ENCODE peak calls at places on chromosomes 4 and X, in eight cellular contexts. J is mucosa of descending colon, R is transverse colon, I is astrocyte, Y is GM10248, O is cardiac fibroblast, D is tibial nerve, B is retinal pigment epithelial cell. K is an unnamed sample.

GRCh38 chr4:174828845-174829701 is at the start of gene GLRA3:
- DNase-seq in I (peak), B (peak), J (peak), D (peak), Y (peak), R (peak), O (peak), K (peak)

GRCh38 chrX:37921758-37922157 is 74.4 kb upstream of the DYNLT3 start:
- DNase-seq in I (peak), Y (no peak), O (peak), J (no peak), D (no peak), R (no peak), B (no peak), K (no peak)

GRCh38 chr4:8165374-8165896 is 6.8 kb upstream of the ABLIM2 start:
- DNase-seq in B (no peak), I (no peak), R (no peak), Y (no peak), O (no peak), D (no peak), J (no peak), K (no peak)

GRCh38 chrX:143642426-143642825 is 6.5 kb upstream of the SLITRK4 start:
- DNase-seq in R (no peak), O (no peak), J (no peak), Y (no peak), I (no peak), D (no peak), B (no peak), K (no peak)

GRCh38 chr4:97496298-97496873 is 646.9 kb downstream of the STPG2 start:
- DNase-seq in D (no peak), I (peak), R (no peak), J (no peak), Y (no peak), B (peak), O (peak), K (no peak)

GRCh38 chr4:55358668-55359067 is 12.6 kb downstream of the SRD5A3 start:
- DNase-seq in I (peak), B (peak), D (no peak), R (no peak), Y (peak), O (peak), J (no peak), K (no peak)

GRCh38 chr4:71269241-71269640 is 69.6 kb upstream of the SLC4A4 start:
- DNase-seq in B (no peak), R (no peak), D (no peak), J (no peak), O (no peak), I (peak), Y (no peak), K (no peak)

GRCh38 chr4:170391066-170391754 is 301.5 kb upstream of the AADAT start:
- DNase-seq in D (no peak), Y (no peak), O (peak), J (no peak), R (no peak), I (peak), B (no peak), K (no peak)

GRCh38 chr4:144647095-144647959 is 1.4 kb downstream of the HHIP start:
- DNase-seq in Y (no peak), R (no peak), I (peak), O (peak), J (no peak), B (no peak), D (no peak), K (no peak)

GRCh38 chrX:73977542-73978169 is 326.3 kb upstream of the ZCCHC13 start:
- DNase-seq in Y (peak), R (no peak), I (peak), J (no peak), D (no peak), O (peak), B (no peak), K (no peak)

GRCh38 chr4:135072553-135072952 is 871.0 kb upstream of the PABPC4L start:
- DNase-seq in D (no peak), R (no peak), B (no peak), I (no peak), J (no peak), O (no peak), Y (no peak), K (no peak)

GRCh38 chr4:48445704-48446103 is 37.4 kb upstream of the SLC10A4 start:
- DNase-seq in J (no peak), B (no peak), R (no peak), D (no peak), Y (no peak), I (no peak), O (peak), K (no peak)

GRCh38 chrX:14927391-14927790 is 54.2 kb downstream of the MOSPD2 start:
- DNase-seq in I (peak), B (no peak), Y (no peak), O (no peak), J (no peak), D (no peak), R (no peak), K (no peak)

GRCh38 chrX:21883258-21883657 is 27.5 kb downstream of the YY2 start:
- DNase-seq in Y (no peak), J (peak), D (peak), O (peak), R (peak), B (no peak), I (no peak), K (no peak)

GRCh38 chr4:76823516-76823915 is 74.4 kb downstream of the SOWAHB start:
- DNase-seq in Y (no peak), J (no peak), D (no peak), O (no peak), I (peak), R (no peak), B (no peak), K (no peak)

GRCh38 chrX:31580726-31581125 is 508.9 kb upstream of the FTHL17 start:
- DNase-seq in I (peak), Y (no peak), O (peak), J (no peak), R (no peak), D (no peak), B (peak), K (no peak)

GRCh38 chr4:139912423-139912822 is 241.6 kb downstream of the MAML3 start:
- DNase-seq in O (no peak), J (no peak), I (no peak), B (no peak), R (no peak), Y (no peak), D (no peak), K (no peak)
- TF ChIP-seq CTCF in O (no peak), J (no peak), I (no peak), B (no peak), R (no peak), Y (no peak), D (no peak), K (no peak)

GRCh38 chr4:9964884-9965283 is 56.4 kb downstream of the SLC2A9 start:
- DNase-seq in O (no peak), D (peak), B (peak), Y (no peak), I (no peak), R (no peak), J (no peak), K (no peak)
- TF ChIP-seq CTCF in O (no peak), D (no peak), B (no peak), Y (no peak), I (no peak), R (no peak), J (no peak), K (no peak)

GRCh38 chr4:187827631-187828030 is 167.9 kb upstream of the ZFP42 start:
- DNase-seq in B (no peak), J (no peak), D (no peak), I (no peak), R (no peak), Y (no peak), O (peak), K (no peak)

DNA sequence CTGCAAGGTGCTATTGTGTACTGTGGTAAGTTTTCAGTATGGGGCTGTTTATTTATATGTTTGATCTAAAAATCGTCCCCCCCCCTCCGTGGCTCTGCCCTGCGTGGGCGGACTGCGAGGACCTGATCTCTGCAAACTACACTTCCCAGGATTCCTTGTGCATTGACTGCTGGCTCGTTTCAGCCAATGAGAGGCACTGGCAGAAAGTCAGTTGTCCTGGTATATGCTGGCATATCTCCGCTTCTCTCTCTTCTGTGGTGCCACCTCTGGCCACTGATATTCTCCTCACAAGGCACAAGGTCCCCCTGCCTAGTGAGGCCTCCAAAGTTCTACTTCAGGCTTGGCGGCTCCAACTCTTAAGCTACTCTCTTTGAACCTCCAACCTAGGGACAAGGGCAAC is 168.8 kb upstream of the ZFP42 start:
- DNase-seq in B (no peak), R (no peak), O (no peak), I (no peak), Y (no peak), D (no peak), J (no peak), K (no peak)
- TF ChIP-seq CTCF in B (no peak), R (no peak), O (no peak), I (no peak), Y (no peak), D (no peak), J (no peak), K (no peak)

GRCh38 chrX:18410038-18410437 is 15.4 kb upstream of the CDKL5 start:
- DNase-seq in I (peak), J (peak), B (no peak), R (no peak), D (no peak), Y (no peak), O (peak), K (no peak)
- TF ChIP-seq CTCF in I (peak), J (no peak), B (peak), R (no peak), D (no peak), Y (peak), O (peak), K (no peak)

GRCh38 chrX:125436855-125437254 is 117.2 kb downstream of the TEX13C start:
- DNase-seq in B (no peak), R (no peak), Y (no peak), J (no peak), D (no peak), I (no peak), O (peak), K (no peak)
- TF ChIP-seq CTCF in B (peak), R (no peak), Y (peak), J (no peak), D (no peak), I (peak), O (peak), K (peak)

GRCh38 chr4:169268951-169269781 is 1.6 kb downstream of the SH3RF1 start:
- DNase-seq in D (no peak), J (peak), B (no peak), O (peak), Y (no peak), I (peak), R (peak), K (no peak)

GRCh38 chr4:169270156-169270809 is 473 bp downstream of the SH3RF1 start:
- DNase-seq in B (no peak), R (peak), D (peak), I (peak), J (peak), O (peak), Y (peak), K (peak)

GRCh38 chr4:169271692-169272007 is 894 bp upstream of the SH3RF1 start:
- DNase-seq in I (no peak), D (no peak), O (no peak), Y (no peak), B (no peak), R (peak), J (peak), K (no peak)

GRCh38 chr4:169272265-169272886 is 1.6 kb upstream of the SH3RF1 start:
- DNase-seq in R (no peak), Y (peak), B (no peak), O (peak), J (no peak), D (no peak), I (peak), K (no peak)

GRCh38 chr4:169270810-169271691 is at the start of gene SH3RF1:
- DNase-seq in D (peak), O (peak), R (peak), I (peak), Y (peak), J (peak), B (no peak), K (peak)
- TF ChIP-seq CTCF in D (peak), O (no peak), R (no peak), I (peak), Y (peak), J (peak), B (peak), K (no peak)

GRCh38 chr4:6385288-6385687 is 87.1 kb downstream of the PPP2R2C start:
- DNase-seq in J (no peak), O (no peak), R (no peak), B (no peak), D (no peak), I (no peak), Y (no peak), K (no peak)

GRCh38 chr4:6383929-6384328 is 88.5 kb downstream of the PPP2R2C start:
- DNase-seq in I (no peak), O (no peak), R (no peak), D (no peak), J (no peak), B (no peak), Y (no peak), K (no peak)

GRCh38 chr4:6381571-6382123 is 90.8 kb downstream of the PPP2R2C start:
- DNase-seq in O (no peak), B (no peak), J (no peak), R (no peak), D (no peak), I (no peak), Y (no peak), K (no peak)

GRCh38 chr4:6380746-6381411 is 91.5 kb downstream of the PPP2R2C start:
- DNase-seq in R (no peak), D (no peak), O (no peak), J (no peak), B (no peak), I (no peak), Y (no peak), K (no peak)

DNA sequence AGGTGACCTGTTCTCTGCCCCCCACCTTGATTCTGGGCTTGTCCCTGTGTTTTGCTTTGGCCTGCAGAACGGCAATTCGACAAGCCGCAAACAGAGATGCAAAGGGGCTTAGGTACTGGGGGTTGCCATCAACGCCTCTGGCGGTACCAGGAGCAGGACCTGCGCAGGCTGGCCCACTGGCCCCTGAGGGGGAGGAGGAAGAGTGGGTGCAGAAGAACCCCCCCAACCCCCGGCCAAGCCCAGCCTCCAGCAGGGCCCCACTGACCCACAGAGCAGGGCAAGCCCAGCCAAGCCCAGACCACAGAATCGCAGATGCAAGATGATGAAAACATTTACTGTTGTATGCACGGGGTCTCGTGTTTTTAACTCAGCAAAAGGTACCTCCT is 89.4 kb downstream of the PPP2R2C start:
- DNase-seq in B (no peak), D (no peak), O (no peak), I (no peak), Y (no peak), R (no peak), J (no peak), K (no peak)
- TF ChIP-seq CTCF in B (no peak), D (no peak), O (no peak), I (no peak), Y (no peak), R (no peak), J (no peak), K (no peak)

DNA sequence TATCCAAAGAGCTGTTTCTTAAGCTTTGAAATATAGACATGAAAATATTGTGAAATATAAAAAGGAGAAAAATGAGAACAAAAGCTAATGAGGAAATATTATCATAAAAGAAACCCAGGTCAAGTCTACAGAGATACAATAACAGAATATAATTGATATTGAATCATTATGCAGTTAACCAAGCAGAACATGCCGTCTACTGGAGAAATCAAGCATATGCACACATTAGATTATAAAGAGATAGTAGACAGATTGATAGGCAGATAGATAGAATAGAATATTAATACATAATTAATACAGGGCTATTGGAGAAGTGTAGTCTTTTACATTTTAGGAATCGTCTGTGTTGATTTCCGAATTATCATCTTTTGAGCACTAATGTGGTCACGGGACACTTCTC is 208.5 kb downstream of the EPHA5 start:
- DNase-seq in O (no peak), I (no peak), J (no peak), Y (no peak), D (no peak), B (no peak), R (no peak), K (no peak)
- TF ChIP-seq CTCF in O (no peak), I (no peak), J (no peak), Y (no peak), D (no peak), B (no peak), R (no peak), K (no peak)

DNA sequence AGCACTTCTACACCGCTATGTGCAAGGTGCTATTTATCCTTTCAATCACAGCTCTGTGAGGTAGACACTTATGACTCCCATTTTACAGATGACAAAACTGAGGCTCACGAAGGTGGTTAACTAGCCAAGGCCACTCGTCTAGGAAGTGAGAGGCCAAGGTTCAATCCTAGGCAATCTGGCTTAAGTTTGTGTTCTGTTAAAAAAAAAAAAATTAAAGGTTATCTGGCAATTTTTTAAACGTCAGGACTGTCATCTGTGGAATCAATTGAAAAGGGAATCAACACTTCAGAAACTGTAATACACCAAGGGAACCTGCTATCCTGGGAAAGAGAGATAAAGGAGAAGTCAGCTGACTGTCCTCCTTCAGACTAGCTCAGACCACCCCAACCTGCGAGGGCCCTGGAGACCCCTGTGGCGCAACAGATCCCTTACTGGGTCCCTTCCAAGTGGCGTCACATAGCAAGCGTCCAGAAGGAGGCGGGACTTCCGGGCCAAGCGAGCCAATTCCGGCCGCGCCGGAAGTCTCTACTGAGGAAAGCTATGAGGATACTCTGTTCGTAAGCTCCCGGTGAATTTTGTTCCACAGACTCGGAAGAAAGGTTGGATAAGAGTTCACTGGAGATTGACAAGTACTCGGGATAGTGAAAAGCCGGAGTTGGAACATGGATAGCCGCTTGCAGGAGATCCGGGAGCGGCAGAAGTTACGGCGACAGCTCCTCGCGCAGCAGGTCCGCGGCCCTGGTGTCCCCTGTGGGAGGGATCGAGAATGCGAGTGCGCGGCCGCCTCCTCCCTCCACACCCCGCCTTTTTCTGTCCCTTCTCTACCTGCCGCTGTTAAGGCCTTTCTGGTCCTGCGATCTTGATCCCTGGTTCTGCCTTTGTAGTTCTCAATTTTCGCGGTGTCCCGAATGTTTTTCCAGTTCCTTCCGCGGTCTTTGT is at the start of gene METTL14:
- DNase-seq in D (peak), O (peak), Y (peak), J (peak), B (peak), I (peak), R (peak), K (peak)
- TF ChIP-seq CTCF in D (no peak), O (no peak), Y (no peak), J (no peak), B (no peak), I (no peak), R (peak), K (no peak)

GRCh38 chr4:121688261-121688660 is 8.5 kb downstream of the ANXA5 start:
- DNase-seq in B (no peak), R (no peak), Y (no peak), J (no peak), O (no peak), I (no peak), D (no peak), K (no peak)

GRCh38 chr4:121692261-121692660 is 4.5 kb downstream of the ANXA5 start:
- DNase-seq in D (no peak), Y (no peak), I (no peak), B (no peak), J (no peak), R (no peak), O (no peak), K (no peak)

GRCh38 chr4:121693450-121693849 is 3.3 kb downstream of the ANXA5 start:
- DNase-seq in J (no peak), O (no peak), D (no peak), Y (no peak), R (no peak), I (peak), B (no peak), K (no peak)

GRCh38 chr4:121688696-121689095 is 8.1 kb downstream of the ANXA5 start:
- DNase-seq in O (no peak), Y (no peak), D (no peak), J (no peak), B (no peak), I (no peak), R (no peak), K (no peak)

DNA sequence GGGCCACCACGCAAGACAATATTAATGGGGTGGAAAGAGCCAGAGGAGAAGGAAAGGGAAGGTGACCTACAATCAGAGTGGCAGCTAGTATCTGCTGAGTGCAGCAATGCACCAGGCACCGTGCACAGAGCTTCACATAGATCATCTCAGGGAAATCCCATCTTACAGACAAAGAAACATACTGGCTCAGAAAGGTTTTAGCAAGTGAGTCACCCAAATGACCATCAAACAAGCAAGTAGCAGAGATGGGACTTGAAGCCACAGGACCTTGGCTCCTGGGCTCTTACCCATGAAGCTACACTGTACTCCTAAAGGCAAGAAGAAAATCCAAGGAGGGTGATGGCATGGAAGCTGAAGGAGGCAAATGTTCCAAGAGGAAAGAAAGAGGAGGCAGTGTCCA is 6.8 kb downstream of the ANXA5 start:
- DNase-seq in Y (no peak), I (peak), B (no peak), J (no peak), R (no peak), O (peak), D (no peak), K (no peak)
- TF ChIP-seq CTCF in Y (no peak), I (no peak), B (no peak), J (no peak), R (no peak), O (no peak), D (no peak), K (no peak)